ENCODE peak calls at places on chromosome X, in eight cellular contexts. F is iPS-NIHi11; A is naive thymus-derived CD8-positive, alpha-beta T cell; E is psoas muscle; L is MM.1S; Y is activated gamma-delta T cell treated with Interleukin-2 at 50 U/mL for 16 hours; U is T follicular helper cell; Q is stimulated activated CD4-positive, alpha-beta T cell treated with anti-CD3 and anti-CD28 coated beads, Interleukin-1b, Interleukin-23, amount 100 ng/mL, for 4 hours. K is an unnamed sample.

GRCh38 chrX:101958139-101958538 is 26.3 kb upstream of the ZMAT1 start:
- DNase-seq in F (no peak), A (no peak), E (no peak), L (no peak), Y (no peak), U (no peak), Q (no peak), K (no peak)

GRCh38 chrX:124902953-124903352 is 416.7 kb upstream of the TEX13C start:
- DNase-seq in F (no peak), A (no peak), E (no peak), L (no peak), Y (no peak), U (no peak), Q (no peak), K (no peak)

GRCh38 chrX:70508296-70508911 is 63.8 kb downstream of the DLG3 start:
- DNase-seq in F (peak; percentile 33), A (no peak), E (no peak), L (no peak), Y (no peak), U (no peak), Q (no peak), K (peak; percentile 12)

GRCh38 chrX:103464071-103464773 is 55.1 kb downstream of the RAB40A start:
- DNase-seq in F (peak; percentile 40), A (peak; percentile 60), E (no peak), L (peak; percentile 36), Y (no peak), U (no peak), Q (no peak), K (peak; percentile 37)

GRCh38 chrX:132058050-132058449 is 34.9 kb downstream of the STK26 start:
- DNase-seq in F (no peak), A (no peak), E (no peak), L (no peak), Y (no peak), U (no peak), Q (no peak), K (no peak)

GRCh38 chrX:99549381-99549780 is 860.7 kb downstream of the PCDH19 start:
- DNase-seq in F (no peak), A (no peak), E (no peak), L (no peak), Y (no peak), U (no peak), Q (no peak), K (no peak)

GRCh38 chrX:107454302-107454701 is 4.8 kb downstream of the FRMPD3 start:
- DNase-seq in F (no peak), A (no peak), E (no peak), L (no peak), Y (peak; percentile 37), U (no peak), Q (no peak), K (no peak)

GRCh38 chrX:84336646-84337045 is 148.6 kb upstream of the RPS6KA6 start:
- DNase-seq in F (no peak), A (no peak), E (no peak), L (no peak), Y (no peak), U (no peak), Q (no peak), K (no peak)

GRCh38 chrX:130055103-130055502 is 55.2 kb downstream of the ELF4 start:
- DNase-seq in F (no peak), A (no peak), E (peak; percentile 33), L (no peak), Y (no peak), U (no peak), Q (no peak), K (peak; percentile 83)

GRCh38 chrX:41491267-41492004 is 44.3 kb downstream of the NYX start:
- DNase-seq in F (peak; percentile 34), A (no peak), E (peak; percentile 21), L (no peak), Y (no peak), U (no peak), Q (no peak), K (peak; percentile 81)

GRCh38 chrX:42079968-42080367 is 156.6 kb upstream of the CASK start:
- DNase-seq in F (no peak), A (no peak), E (no peak), L (no peak), Y (no peak), U (no peak), Q (no peak), K (no peak)

GRCh38 chrX:153744210-153745066 is 19.6 kb upstream of the PLXNB3 start:
- DNase-seq in F (no peak), A (no peak), E (peak; percentile 23), L (no peak), Y (no peak), U (no peak), Q (no peak), K (peak; percentile 82)

GRCh38 chrX:38754102-38754790 is 47.0 kb upstream of the MID1IP1 start:
- DNase-seq in F (peak; percentile 11), A (peak; percentile 59), E (no peak), L (peak; percentile 48), Y (no peak), U (no peak), Q (no peak), K (peak; percentile 58)

GRCh38 chrX:19630228-19630627 is 114.9 kb upstream of the MAP3K15 start:
- DNase-seq in F (no peak), A (no peak), E (no peak), L (no peak), Y (no peak), U (no peak), Q (no peak), K (no peak)